ENCODE peak calls at places on chromosome 20, in ten cellular contexts. One of them, this sample, is unnamed.

GRCh38 chr20:44734938-44735337 is 10.7 kb upstream of the KCNK15 start:
- DNase-seq in Peyer's patch: no peak
- DNase-seq in H54: peak
- DNase-seq in PC-3: peak
- DNase-seq in transverse colon: no peak
- DNase-seq in epithelial cell of prostate: no peak
- DNase-seq in stimulated activated CD4-positive, alpha-beta T cell treated with anti-CD3 and anti-CD28 coated beads, Interleukin-15, amount 100 ng/mL, for 1 hour: no peak
- DNase-seq in breast epithelium: no peak
- DNase-seq in fibroblast of lung: peak
- DNase-seq in pulmonary artery endothelial cell: no peak
- DNase-seq in this sample: no peak

GRCh38 chr20:11214281-11214680 is 540.5 kb upstream of the JAG1 start:
- DNase-seq in H54: no peak
- DNase-seq in epithelial cell of prostate: no peak
- DNase-seq in stimulated activated CD4-positive, alpha-beta T cell treated with anti-CD3 and anti-CD28 coated beads, Interleukin-15, amount 100 ng/mL, for 1 hour: no peak
- DNase-seq in breast epithelium: no peak
- DNase-seq in Peyer's patch: no peak
- DNase-seq in fibroblast of lung: no peak
- DNase-seq in PC-3: no peak
- DNase-seq in transverse colon: no peak
- DNase-seq in pulmonary artery endothelial cell: no peak
- DNase-seq in this sample: no peak

GRCh38 chr20:34531608-34532265 is 15.5 kb downstream of the DYNLRB1 start:
- DNase-seq in Peyer's patch: no peak
- DNase-seq in pulmonary artery endothelial cell: no peak
- DNase-seq in PC-3: no peak
- DNase-seq in transverse colon: no peak
- DNase-seq in breast epithelium: no peak
- DNase-seq in stimulated activated CD4-positive, alpha-beta T cell treated with anti-CD3 and anti-CD28 coated beads, Interleukin-15, amount 100 ng/mL, for 1 hour: no peak
- DNase-seq in H54: no peak
- DNase-seq in fibroblast of lung: no peak
- DNase-seq in epithelial cell of prostate: no peak
- DNase-seq in this sample: no peak

GRCh38 chr20:32252189-32252588 is 25.3 kb upstream of the KIF3B start:
- DNase-seq in fibroblast of lung: no peak
- DNase-seq in stimulated activated CD4-positive, alpha-beta T cell treated with anti-CD3 and anti-CD28 coated beads, Interleukin-15, amount 100 ng/mL, for 1 hour: no peak
- DNase-seq in Peyer's patch: no peak
- DNase-seq in transverse colon: no peak
- DNase-seq in epithelial cell of prostate: no peak
- DNase-seq in H54: no peak
- DNase-seq in PC-3: no peak
- DNase-seq in breast epithelium: no peak
- DNase-seq in pulmonary artery endothelial cell: no peak
- DNase-seq in this sample: no peak

GRCh38 chr20:3716195-3716834 is 3.9 kb upstream of the SIGLEC1 start:
- DNase-seq in Peyer's patch: no peak
- DNase-seq in breast epithelium: no peak
- DNase-seq in fibroblast of lung: peak
- DNase-seq in epithelial cell of prostate: no peak
- DNase-seq in H54: peak
- DNase-seq in PC-3: peak
- DNase-seq in pulmonary artery endothelial cell: no peak
- DNase-seq in stimulated activated CD4-positive, alpha-beta T cell treated with anti-CD3 and anti-CD28 coated beads, Interleukin-15, amount 100 ng/mL, for 1 hour: no peak
- DNase-seq in transverse colon: no peak
- DNase-seq in this sample: no peak

GRCh38 chr20:25469558-25469957 is 62.1 kb downstream of the GINS1 start:
- DNase-seq in breast epithelium: no peak
- DNase-seq in epithelial cell of prostate: no peak
- DNase-seq in pulmonary artery endothelial cell: no peak
- DNase-seq in transverse colon: no peak
- DNase-seq in H54: no peak
- DNase-seq in PC-3: no peak
- DNase-seq in Peyer's patch: no peak
- DNase-seq in fibroblast of lung: no peak
- DNase-seq in stimulated activated CD4-positive, alpha-beta T cell treated with anti-CD3 and anti-CD28 coated beads, Interleukin-15, amount 100 ng/mL, for 1 hour: no peak
- DNase-seq in this sample: no peak

GRCh38 chr20:37494796-37495195 is 26.3 kb upstream of the NNAT start:
- DNase-seq in H54: no peak
- DNase-seq in breast epithelium: no peak
- DNase-seq in stimulated activated CD4-positive, alpha-beta T cell treated with anti-CD3 and anti-CD28 coated beads, Interleukin-15, amount 100 ng/mL, for 1 hour: no peak
- DNase-seq in PC-3: no peak
- DNase-seq in Peyer's patch: no peak
- DNase-seq in pulmonary artery endothelial cell: no peak
- DNase-seq in transverse colon: no peak
- DNase-seq in epithelial cell of prostate: no peak
- DNase-seq in fibroblast of lung: no peak
- DNase-seq in this sample: no peak

GRCh38 chr20:19903168-19903676 is 113.9 kb upstream of the NAA20 start:
- DNase-seq in Peyer's patch: peak
- DNase-seq in breast epithelium: no peak
- DNase-seq in transverse colon: peak
- DNase-seq in H54: no peak
- DNase-seq in epithelial cell of prostate: no peak
- DNase-seq in stimulated activated CD4-positive, alpha-beta T cell treated with anti-CD3 and anti-CD28 coated beads, Interleukin-15, amount 100 ng/mL, for 1 hour: no peak
- DNase-seq in PC-3: no peak
- DNase-seq in fibroblast of lung: peak
- DNase-seq in pulmonary artery endothelial cell: no peak
- DNase-seq in this sample: no peak

GRCh38 chr20:61460261-61461047 is 208.4 kb downstream of the CDH4 start:
- DNase-seq in breast epithelium: no peak
- DNase-seq in Peyer's patch: no peak
- DNase-seq in PC-3: no peak
- DNase-seq in stimulated activated CD4-positive, alpha-beta T cell treated with anti-CD3 and anti-CD28 coated beads, Interleukin-15, amount 100 ng/mL, for 1 hour: no peak
- DNase-seq in H54: no peak
- DNase-seq in fibroblast of lung: no peak
- DNase-seq in pulmonary artery endothelial cell: no peak
- DNase-seq in epithelial cell of prostate: no peak
- DNase-seq in transverse colon: no peak
- DNase-seq in this sample: no peak

GRCh38 chr20:57586370-57586793 is 25.5 kb downstream of the PCK1 start:
- DNase-seq in fibroblast of lung: no peak
- DNase-seq in H54: no peak
- DNase-seq in PC-3: no peak
- DNase-seq in pulmonary artery endothelial cell: no peak
- DNase-seq in transverse colon: peak
- DNase-seq in stimulated activated CD4-positive, alpha-beta T cell treated with anti-CD3 and anti-CD28 coated beads, Interleukin-15, amount 100 ng/mL, for 1 hour: no peak
- DNase-seq in Peyer's patch: no peak
- DNase-seq in breast epithelium: no peak
- DNase-seq in epithelial cell of prostate: no peak
- DNase-seq in this sample: no peak

GRCh38 chr20:49797292-49797628 is 15.4 kb upstream of the SLC9A8 start:
- DNase-seq in PC-3: no peak
- DNase-seq in H54: no peak
- DNase-seq in pulmonary artery endothelial cell: no peak
- DNase-seq in Peyer's patch: no peak
- DNase-seq in fibroblast of lung: no peak
- DNase-seq in breast epithelium: no peak
- DNase-seq in epithelial cell of prostate: no peak
- DNase-seq in transverse colon: no peak
- DNase-seq in stimulated activated CD4-positive, alpha-beta T cell treated with anti-CD3 and anti-CD28 coated beads, Interleukin-15, amount 100 ng/mL, for 1 hour: no peak
- DNase-seq in this sample: peak

GRCh38 chr20:53376021-53376420 is 217.6 kb downstream of the ZNF217 start:
- DNase-seq in pulmonary artery endothelial cell: no peak
- DNase-seq in breast epithelium: no peak
- DNase-seq in PC-3: no peak
- DNase-seq in H54: no peak
- DNase-seq in stimulated activated CD4-positive, alpha-beta T cell treated with anti-CD3 and anti-CD28 coated beads, Interleukin-15, amount 100 ng/mL, for 1 hour: no peak
- DNase-seq in Peyer's patch: no peak
- DNase-seq in fibroblast of lung: no peak
- DNase-seq in transverse colon: no peak
- DNase-seq in epithelial cell of prostate: no peak
- DNase-seq in this sample: no peak

GRCh38 chr20:9220874-9221547 is 152.1 kb downstream of the PLCB4 start:
- DNase-seq in stimulated activated CD4-positive, alpha-beta T cell treated with anti-CD3 and anti-CD28 coated beads, Interleukin-15, amount 100 ng/mL, for 1 hour: no peak
- DNase-seq in pulmonary artery endothelial cell: no peak
- DNase-seq in breast epithelium: no peak
- DNase-seq in H54: no peak
- DNase-seq in transverse colon: no peak
- DNase-seq in Peyer's patch: no peak
- DNase-seq in epithelial cell of prostate: no peak
- DNase-seq in fibroblast of lung: peak
- DNase-seq in PC-3: no peak
- DNase-seq in this sample: no peak

GRCh38 chr20:48986899-48987298 is 59.2 kb upstream of the CSE1L start:
- DNase-seq in transverse colon: no peak
- DNase-seq in epithelial cell of prostate: no peak
- DNase-seq in fibroblast of lung: no peak
- DNase-seq in H54: no peak
- DNase-seq in stimulated activated CD4-positive, alpha-beta T cell treated with anti-CD3 and anti-CD28 coated beads, Interleukin-15, amount 100 ng/mL, for 1 hour: no peak
- DNase-seq in PC-3: peak
- DNase-seq in Peyer's patch: no peak
- DNase-seq in pulmonary artery endothelial cell: no peak
- DNase-seq in breast epithelium: no peak
- DNase-seq in this sample: no peak

GRCh38 chr20:62219992-62220665 is at the start of gene HRH3:
- DNase-seq in epithelial cell of prostate: no peak
- DNase-seq in fibroblast of lung: peak
- DNase-seq in stimulated activated CD4-positive, alpha-beta T cell treated with anti-CD3 and anti-CD28 coated beads, Interleukin-15, amount 100 ng/mL, for 1 hour: no peak
- DNase-seq in H54: no peak
- DNase-seq in Peyer's patch: no peak
- DNase-seq in pulmonary artery endothelial cell: no peak
- DNase-seq in transverse colon: peak
- DNase-seq in breast epithelium: no peak
- DNase-seq in PC-3: no peak
- DNase-seq in this sample: peak

GRCh38 chr20:48047453-48047852 is 262.2 kb upstream of the SULF2 start:
- DNase-seq in epithelial cell of prostate: no peak
- DNase-seq in fibroblast of lung: peak
- DNase-seq in stimulated activated CD4-positive, alpha-beta T cell treated with anti-CD3 and anti-CD28 coated beads, Interleukin-15, amount 100 ng/mL, for 1 hour: no peak
- DNase-seq in pulmonary artery endothelial cell: no peak
- DNase-seq in PC-3: peak
- DNase-seq in Peyer's patch: no peak
- DNase-seq in transverse colon: no peak
- DNase-seq in breast epithelium: no peak
- DNase-seq in H54: no peak
- DNase-seq in this sample: no peak

GRCh38 chr20:51661609-51662178 is 106.5 kb downstream of the ATP9A start:
- DNase-seq in stimulated activated CD4-positive, alpha-beta T cell treated with anti-CD3 and anti-CD28 coated beads, Interleukin-15, amount 100 ng/mL, for 1 hour: no peak
- DNase-seq in Peyer's patch: no peak
- DNase-seq in transverse colon: no peak
- DNase-seq in pulmonary artery endothelial cell: no peak
- DNase-seq in breast epithelium: no peak
- DNase-seq in fibroblast of lung: peak
- DNase-seq in epithelial cell of prostate: peak
- DNase-seq in PC-3: peak
- DNase-seq in H54: peak
- DNase-seq in this sample: no peak

GRCh38 chr20:41654292-41654691 is 36.1 kb upstream of the CHD6 start:
- DNase-seq in fibroblast of lung: no peak
- DNase-seq in breast epithelium: no peak
- DNase-seq in PC-3: no peak
- DNase-seq in epithelial cell of prostate: no peak
- DNase-seq in H54: no peak
- DNase-seq in pulmonary artery endothelial cell: no peak
- DNase-seq in stimulated activated CD4-positive, alpha-beta T cell treated with anti-CD3 and anti-CD28 coated beads, Interleukin-15, amount 100 ng/mL, for 1 hour: no peak
- DNase-seq in Peyer's patch: no peak
- DNase-seq in transverse colon: no peak
- DNase-seq in this sample: no peak

GRCh38 chr20:36850759-36851158 is 25.2 kb upstream of the TLDC2 start:
- DNase-seq in fibroblast of lung: no peak
- DNase-seq in breast epithelium: no peak
- DNase-seq in H54: no peak
- DNase-seq in PC-3: no peak
- DNase-seq in transverse colon: no peak
- DNase-seq in pulmonary artery endothelial cell: no peak
- DNase-seq in Peyer's patch: no peak
- DNase-seq in epithelial cell of prostate: no peak
- DNase-seq in stimulated activated CD4-positive, alpha-beta T cell treated with anti-CD3 and anti-CD28 coated beads, Interleukin-15, amount 100 ng/mL, for 1 hour: no peak
- DNase-seq in this sample: no peak

GRCh38 chr20:46004813-46005505 is 3.7 kb upstream of the MMP9 start:
- DNase-seq in fibroblast of lung: no peak
- DNase-seq in pulmonary artery endothelial cell: no peak
- DNase-seq in PC-3: peak
- DNase-seq in Peyer's patch: peak
- DNase-seq in breast epithelium: no peak
- DNase-seq in transverse colon: peak
- DNase-seq in H54: no peak
- DNase-seq in stimulated activated CD4-positive, alpha-beta T cell treated with anti-CD3 and anti-CD28 coated beads, Interleukin-15, amount 100 ng/mL, for 1 hour: no peak
- DNase-seq in epithelial cell of prostate: peak
- DNase-seq in this sample: no peak

GRCh38 chr20:24136659-24137246 is 148.2 kb upstream of the GGTLC1 start:
- DNase-seq in stimulated activated CD4-positive, alpha-beta T cell treated with anti-CD3 and anti-CD28 coated beads, Interleukin-15, amount 100 ng/mL, for 1 hour: no peak
- DNase-seq in transverse colon: no peak
- DNase-seq in epithelial cell of prostate: no peak
- DNase-seq in pulmonary artery endothelial cell: no peak
- DNase-seq in Peyer's patch: no peak
- DNase-seq in breast epithelium: no peak
- DNase-seq in PC-3: no peak
- DNase-seq in H54: no peak
- DNase-seq in fibroblast of lung: no peak
- DNase-seq in this sample: no peak

GRCh38 chr20:20824924-20825584 is 112.6 kb upstream of the RALGAPA2 start:
- DNase-seq in epithelial cell of prostate: no peak
- DNase-seq in PC-3: peak
- DNase-seq in Peyer's patch: peak
- DNase-seq in breast epithelium: peak
- DNase-seq in H54: peak
- DNase-seq in pulmonary artery endothelial cell: no peak
- DNase-seq in transverse colon: peak
- DNase-seq in fibroblast of lung: no peak
- DNase-seq in stimulated activated CD4-positive, alpha-beta T cell treated with anti-CD3 and anti-CD28 coated beads, Interleukin-15, amount 100 ng/mL, for 1 hour: peak
- DNase-seq in this sample: peak